ENCODE peak calls at places on chromosomes 13 and 19, in ten cellular contexts. A, E, V, I, Y, S, L, P, G and H are unnamed samples.

GRCh38 chr13:88345171-88345847 is 674.1 kb downstream of the SLITRK5 start:
- DNase-seq in Y (no peak), V (no peak), S (no peak), L (no peak), P (no peak), A (peak), I (peak), E (no peak), G (no peak), H (no peak)

GRCh38 chr13:85798999-85799646 is at the start of gene SLITRK6:
- DNase-seq in S (peak), Y (no peak), V (peak), E (no peak), G (no peak), A (no peak), P (no peak), L (no peak), I (no peak), H (no peak)

GRCh38 chr13:38954291-38954690 is 36.3 kb downstream of the STOML3 start:
- DNase-seq in I (no peak), A (no peak), V (no peak), L (no peak), G (no peak), E (no peak), S (no peak), P (no peak), Y (no peak), H (no peak)

GRCh38 chr13:113532156-113532806 is 41.8 kb upstream of the DCUN1D2 start:
- DNase-seq in A (peak), V (no peak), S (peak), L (no peak), P (no peak), G (peak), Y (no peak), I (no peak), E (peak), H (no peak)

GRCh38 chr13:42405665-42406390 is 133.9 kb downstream of the AKAP11 start:
- DNase-seq in G (no peak), A (no peak), S (peak), E (no peak), L (no peak), Y (no peak), I (no peak), P (no peak), V (no peak), H (no peak)

GRCh38 chr13:37225414-37226047 is 120.1 kb upstream of the CSNK1A1L start:
- DNase-seq in A (no peak), L (no peak), I (no peak), P (no peak), Y (no peak), V (no peak), E (no peak), S (no peak), G (no peak), H (no peak)

GRCh38 chr13:50760751-50761150 is 82.7 kb downstream of the DLEU7 start:
- DNase-seq in Y (peak), A (no peak), P (no peak), G (no peak), L (no peak), I (no peak), V (no peak), S (no peak), E (no peak), H (no peak)

GRCh38 chr13:105035092-105035491 is 1500.4 kb downstream of the EFNB2 start:
- DNase-seq in P (no peak), A (no peak), I (no peak), S (no peak), E (no peak), G (no peak), Y (no peak), V (no peak), L (no peak), H (no peak)

GRCh38 chr19:17405250-17406038 is at the start of gene BST2:
- DNase-seq in A (peak), P (peak), Y (peak), L (peak), S (peak), I (no peak), E (no peak), G (peak), V (no peak), H (no peak)

GRCh38 chr13:47396915-47397314 is 500.1 kb upstream of the HTR2A start:
- DNase-seq in S (no peak), P (no peak), Y (no peak), A (no peak), I (no peak), G (no peak), V (no peak), E (no peak), L (no peak), H (no peak)

GRCh38 chr13:51674276-51674675 is 90.0 kb downstream of the WDFY2 start:
- DNase-seq in S (peak), G (no peak), E (no peak), P (no peak), L (no peak), V (no peak), I (no peak), A (no peak), Y (no peak), H (no peak)

GRCh38 chr19:16608290-16608704 is 19.7 kb downstream of the MED26 start:
- DNase-seq in G (no peak), A (no peak), E (no peak), I (no peak), Y (no peak), V (peak), S (peak), L (no peak), P (peak), H (no peak)

GRCh38 chr19:54207908-54208783 is 7.5 kb downstream of the RPS9 start:
- DNase-seq in S (no peak), V (no peak), A (peak), L (peak), G (peak), P (peak), Y (peak), I (no peak), E (no peak), H (no peak)

GRCh38 chr19:12838182-12838890 is at the start of gene MAST1:
- DNase-seq in S (no peak), I (no peak), E (no peak), A (peak), V (no peak), P (no peak), L (peak), G (no peak), Y (peak), H (no peak)

GRCh38 chr19:28519950-28520861 is 692.7 kb downstream of the UQCRFS1 start:
- DNase-seq in Y (no peak), E (no peak), A (no peak), G (no peak), I (no peak), V (no peak), P (peak), L (no peak), S (no peak), H (no peak)

GRCh38 chr13:24050292-24050711 is 110.2 kb upstream of the SPATA13 start:
- DNase-seq in Y (no peak), S (peak), V (no peak), I (no peak), P (peak), L (peak), E (peak), G (peak), A (peak), H (peak)

GRCh38 chr19:6242677-6243076 is 37.1 kb downstream of the MLLT1 start:
- DNase-seq in E (no peak), Y (no peak), I (peak), L (no peak), G (no peak), P (no peak), S (no peak), A (no peak), V (no peak), H (no peak)
- H3K27ac ChIP-seq in E (no peak), Y (no peak), I (peak), L (peak), G (peak), P (no peak), S (peak), A (no peak), V (no peak), H (no peak)

GRCh38 chr19:1389033-1389940 is 5.6 kb downstream of the NDUFS7 start:
- DNase-seq in G (no peak), L (no peak), I (no peak), Y (no peak), E (no peak), S (no peak), V (no peak), P (no peak), A (no peak), H (no peak)

GRCh38 chr19:1385816-1386215 is 2.1 kb downstream of the NDUFS7 start:
- DNase-seq in L (no peak), V (no peak), P (peak), I (no peak), S (no peak), Y (no peak), E (no peak), A (no peak), G (no peak), H (no peak)

GRCh38 chr19:1387684-1388636 is 4.3 kb downstream of the NDUFS7 start:
- DNase-seq in S (no peak), G (peak), Y (no peak), P (peak), I (no peak), E (no peak), L (peak), V (no peak), A (no peak), H (no peak)

GRCh38 chr19:1388637-1389026 is 4.9 kb downstream of the NDUFS7 start:
- DNase-seq in Y (no peak), V (no peak), L (no peak), G (no peak), E (no peak), P (no peak), A (no peak), I (no peak), S (no peak), H (no peak)

DNA sequence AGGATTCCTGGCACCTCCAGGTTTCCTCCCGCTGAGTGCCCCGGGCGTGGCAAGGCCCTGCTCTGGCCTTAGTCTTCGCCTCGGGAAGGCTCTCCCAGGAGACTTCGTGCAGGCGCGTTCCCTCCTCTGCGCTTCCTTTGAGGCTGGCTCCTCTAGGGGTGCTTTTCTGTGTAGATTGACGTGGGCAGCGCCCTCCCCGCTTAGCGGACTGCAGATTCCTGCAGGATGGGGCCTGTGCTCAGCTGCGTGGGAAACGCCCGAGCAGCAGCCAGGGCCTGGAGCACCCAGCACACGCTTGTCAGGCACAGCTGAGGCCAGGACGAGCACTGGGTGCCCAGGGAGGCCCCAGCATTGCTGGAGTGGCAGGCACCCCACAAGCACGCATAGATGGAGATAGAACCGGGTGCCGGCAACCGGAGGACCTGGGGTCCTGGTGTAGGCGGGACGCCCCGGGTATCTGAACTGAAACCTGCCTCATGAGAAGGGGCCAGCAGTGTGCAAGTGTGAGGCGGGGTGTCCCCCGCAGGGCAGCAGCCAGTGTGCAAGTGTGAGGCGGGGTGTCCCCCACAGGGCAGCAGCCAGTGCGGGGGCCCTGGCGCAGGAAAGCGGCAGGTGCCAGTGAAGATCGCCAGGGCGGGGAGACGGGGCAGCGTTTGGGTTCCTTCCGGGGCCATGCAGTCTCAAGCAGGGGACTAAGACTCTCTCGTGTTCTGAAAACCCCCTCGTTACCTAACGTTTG is 3.4 kb downstream of the NDUFS7 start:
- DNase-seq in I (no peak), G (no peak), S (no peak), P (no peak), L (no peak), V (no peak), E (no peak), A (no peak), Y (no peak), H (no peak)
- H3K27ac ChIP-seq in I (no peak), G (peak), S (peak), P (peak), L (no peak), V (no peak), E (no peak), A (no peak), Y (no peak), H (no peak)

DNA sequence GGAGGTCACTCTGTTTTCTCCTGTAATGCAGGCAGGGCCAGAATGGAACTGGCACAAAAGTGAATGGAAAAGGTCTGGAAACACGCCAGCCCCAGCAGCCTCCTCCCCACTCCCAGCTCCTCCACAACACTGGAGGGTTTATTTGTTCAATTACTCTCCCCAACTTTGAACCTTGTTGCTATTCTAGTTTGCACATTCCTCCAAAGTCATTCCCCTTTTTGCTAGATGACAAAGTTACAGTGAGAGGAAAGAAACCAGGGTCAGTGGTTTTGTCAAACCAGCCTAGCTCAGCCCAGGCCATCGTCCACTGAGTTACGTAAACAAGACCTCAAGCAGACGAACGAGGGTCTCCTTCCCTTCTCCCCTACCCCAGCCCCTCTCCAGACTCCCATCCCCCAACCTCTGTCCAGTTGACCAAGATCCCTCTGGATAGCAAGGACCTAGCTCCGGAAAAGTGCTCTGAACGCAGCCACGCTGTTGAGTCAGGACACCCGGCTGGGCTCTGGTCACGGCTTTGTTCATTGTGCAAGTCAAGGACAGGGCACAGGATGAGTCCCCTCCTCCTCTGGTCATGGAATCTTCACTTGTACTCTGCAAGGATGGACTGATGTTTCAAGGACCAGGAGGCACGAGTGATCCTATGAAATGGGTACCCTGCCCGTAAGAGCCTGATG is 180.0 kb downstream of the USP12 start:
- DNase-seq in S (no peak), Y (no peak), E (no peak), L (no peak), P (no peak), G (no peak), I (peak), A (peak), V (no peak), H (no peak)
- H3K27ac ChIP-seq in S (no peak), Y (no peak), E (peak), L (no peak), P (no peak), G (no peak), I (no peak), A (no peak), V (no peak), H (peak)

GRCh38 chr19:46901701-46902401 is 41.1 kb downstream of the ARHGAP35 start:
- DNase-seq in Y (no peak), V (no peak), L (no peak), P (no peak), A (no peak), S (peak), E (no peak), I (no peak), G (no peak), H (no peak)

GRCh38 chr19:46904114-46905060 is 43.6 kb downstream of the ARHGAP35 start:
- DNase-seq in V (peak), I (no peak), E (no peak), A (peak), Y (no peak), P (no peak), G (peak), L (peak), S (no peak), H (no peak)

GRCh38 chr19:46902402-46902766 is 41.6 kb downstream of the ARHGAP35 start:
- DNase-seq in L (no peak), S (peak), V (no peak), Y (no peak), P (no peak), G (no peak), E (no peak), A (no peak), I (no peak), H (no peak)

GRCh38 chr19:46906221-46906620 is 45.4 kb downstream of the ARHGAP35 start:
- DNase-seq in S (no peak), A (no peak), E (no peak), L (no peak), G (no peak), P (no peak), Y (no peak), V (no peak), I (no peak), H (no peak)

DNA sequence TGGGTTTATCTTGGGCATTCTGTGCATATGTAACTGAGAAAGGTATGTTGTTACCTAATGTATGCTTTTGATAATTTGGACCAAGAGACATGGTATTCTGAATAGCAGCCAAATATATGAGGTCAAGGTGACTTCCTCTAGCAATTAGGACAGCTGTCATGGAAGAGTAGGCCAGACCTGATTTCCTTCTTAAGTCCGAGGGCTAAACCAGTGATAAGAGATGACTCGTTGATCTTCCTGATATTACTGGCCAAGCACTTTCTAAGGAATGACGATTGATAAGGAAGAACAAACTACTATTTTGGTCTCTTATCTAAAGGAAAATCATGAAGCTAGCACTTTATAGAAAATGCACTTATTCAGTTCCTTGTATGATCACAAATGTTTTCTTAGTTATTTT is 42.7 kb downstream of the ARHGAP35 start:
- DNase-seq in A (no peak), S (no peak), V (no peak), Y (no peak), I (no peak), P (no peak), E (no peak), L (no peak), G (no peak), H (no peak)
- H3K27ac ChIP-seq in A (no peak), S (no peak), V (no peak), Y (no peak), I (peak), P (peak), E (no peak), L (no peak), G (peak), H (no peak)

DNA sequence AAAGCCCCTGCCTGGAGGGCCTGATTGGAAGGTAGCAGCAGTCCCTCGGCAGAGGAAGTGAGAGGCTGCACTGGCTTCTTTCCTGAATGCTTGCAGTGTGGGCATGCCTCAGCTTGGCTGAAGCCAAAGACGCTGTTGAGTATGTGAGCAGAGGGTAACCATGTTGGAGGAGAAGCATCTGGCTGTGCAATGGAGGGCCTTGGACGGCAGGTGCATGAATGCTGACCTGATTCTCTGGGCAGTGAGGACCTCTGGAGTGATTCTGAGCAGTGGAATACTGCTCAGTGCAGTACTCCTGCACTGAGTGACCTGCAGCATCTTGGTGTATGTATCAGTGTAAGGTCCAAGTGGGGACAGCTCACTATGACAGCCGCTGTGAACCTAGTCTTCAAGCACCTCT is 46.9 kb downstream of the SOX1 start:
- DNase-seq in G (no peak), I (peak), V (no peak), P (no peak), E (peak), A (no peak), S (no peak), L (no peak), Y (no peak), H (no peak)
- H3K27ac ChIP-seq in G (no peak), I (no peak), V (no peak), P (no peak), E (no peak), A (no peak), S (no peak), L (no peak), Y (no peak), H (no peak)

GRCh38 chr13:110818747-110819146 is 96.1 kb downstream of the ANKRD10 start:
- DNase-seq in S (no peak), A (no peak), I (peak), P (no peak), E (peak), G (no peak), Y (no peak), V (no peak), L (no peak), H (no peak)
- H3K27ac ChIP-seq in S (no peak), A (no peak), I (no peak), P (no peak), E (no peak), G (no peak), Y (no peak), V (no peak), L (no peak), H (no peak)

GRCh38 chr19:33947565-33947964 is 150.9 kb downstream of the KCTD15 start:
- DNase-seq in S (no peak), Y (no peak), L (no peak), I (no peak), A (no peak), E (peak), G (no peak), V (no peak), P (no peak), H (peak)

GRCh38 chr19:33953023-33953422 is 156.4 kb downstream of the KCTD15 start:
- DNase-seq in A (no peak), Y (no peak), I (no peak), E (peak), L (no peak), V (no peak), S (no peak), G (no peak), P (no peak), H (peak)

GRCh38 chr19:33946535-33947323 is 150.1 kb downstream of the KCTD15 start:
- DNase-seq in Y (no peak), E (peak), L (no peak), P (no peak), G (no peak), I (peak), S (no peak), V (no peak), A (no peak), H (peak)

GRCh38 chr19:33950141-33950805 is 153.6 kb downstream of the KCTD15 start:
- DNase-seq in L (no peak), I (no peak), V (no peak), G (no peak), S (no peak), P (no peak), A (no peak), E (peak), Y (no peak), H (peak)

GRCh38 chr19:33948651-33949335 is 152.1 kb downstream of the KCTD15 start:
- DNase-seq in P (no peak), A (no peak), G (no peak), Y (no peak), I (no peak), V (no peak), L (no peak), S (no peak), E (peak), H (peak)
- H3K27ac ChIP-seq in P (no peak), A (no peak), G (no peak), Y (no peak), I (no peak), V (no peak), L (no peak), S (no peak), E (no peak), H (no peak)